ENCODE peak calls at places on chromosomes 3 and 15, in seven cellular contexts. T is AG04450, E is endothelial cell of umbilical vein, S is brain microvascular endothelial cell, V is AG09309, Y is mesothelial cell of epicardium, A is GM13977. F is an unnamed sample.

GRCh38 chr15:76024021-76024768 is 12.0 kb upstream of the NRG4 start:
- DNase-seq in A (no peak), T (no peak), S (no peak), Y (no peak), E (no peak), V (no peak), F (no peak)

GRCh38 chr3:159158213-159158612 is 356.4 kb downstream of the MFSD1 start:
- DNase-seq in V (no peak), T (no peak), A (no peak), E (peak; percentile 88), Y (no peak), S (no peak), F (no peak)

GRCh38 chr15:78836333-78836732 is 25.1 kb upstream of the ADAMTS7 start:
- DNase-seq in E (no peak), Y (no peak), T (no peak), A (no peak), S (no peak), V (no peak), F (no peak)

GRCh38 chr15:35078221-35078915 is 6.7 kb downstream of the NANOGP8 start:
- DNase-seq in E (peak; percentile 54), T (peak; percentile 44), S (peak; percentile 5), Y (no peak), A (peak; percentile 81), V (peak; percentile 11), F (peak; percentile 29)

GRCh38 chr15:89766357-89767311 is 9.5 kb upstream of the MESP2 start:
- DNase-seq in T (no peak), E (no peak), V (no peak), A (no peak), S (no peak), Y (no peak), F (no peak)

GRCh38 chr15:82999905-83000671 is 11.4 kb downstream of the C15orf40 start:
- DNase-seq in Y (no peak), E (peak; percentile 71), T (no peak), V (no peak), A (peak; percentile 77), S (peak; percentile 52), F (no peak)

GRCh38 chr3:137946341-137946973 is 63.5 kb upstream of the CLDN18 start:
- DNase-seq in E (peak; percentile 57), S (peak; percentile 63), T (peak; percentile 24), Y (peak; percentile 60), A (peak; percentile 49), V (peak; percentile 21), F (peak; percentile 49)

GRCh38 chr3:129614927-129615363 is 8.5 kb upstream of the PLXND1 start:
- DNase-seq in S (no peak), E (no peak), V (no peak), A (no peak), Y (no peak), T (no peak), F (no peak)

GRCh38 chr15:36885709-36886108 is 214.6 kb downstream of the MEIS2 start:
- DNase-seq in A (no peak), V (no peak), T (no peak), Y (no peak), S (no peak), E (no peak), F (no peak)

GRCh38 chr3:119557874-119558264 is 1.5 kb downstream of the CD80 start:
- DNase-seq in E (no peak), T (no peak), S (no peak), V (no peak), A (no peak), Y (no peak), F (no peak)

GRCh38 chr3:65195211-65195610 is 507.4 kb upstream of the ADAMTS9 start:
- DNase-seq in S (no peak), Y (no peak), V (no peak), E (no peak), T (no peak), A (no peak), F (no peak)

GRCh38 chr3:49339593-49339946 is 283 bp downstream of the USP4 start:
- DNase-seq in A (no peak), E (no peak), T (no peak), V (no peak), Y (no peak), S (no peak), F (peak; percentile 40)

GRCh38 chr15:75238150-75238549 is 20.0 kb upstream of the GOLGA6C start:
- DNase-seq in T (no peak), V (no peak), S (no peak), E (no peak), Y (no peak), A (no peak), F (no peak)

GRCh38 chr15:70494861-70495571 is 268.3 kb downstream of the UACA start:
- DNase-seq in V (peak; percentile 89), S (peak; percentile 95), T (peak; percentile 82), E (peak; percentile 38), Y (peak; percentile 70), A (no peak), F (no peak)

GRCh38 chr3:129185774-129186173 is 2.1 kb upstream of the CNBP start:
- DNase-seq in Y (no peak), E (no peak), A (no peak), T (no peak), V (no peak), S (no peak), F (no peak)

GRCh38 chr3:188385295-188385694 is 231.3 kb downstream of the LPP start:
- DNase-seq in E (no peak), S (no peak), A (no peak), Y (no peak), V (no peak), T (no peak), F (no peak)

GRCh38 chr3:195849322-195850074 is 37.8 kb upstream of the MUC4 start:
- DNase-seq in V (no peak), Y (no peak), S (no peak), A (no peak), E (peak; percentile 25), T (no peak), F (no peak)

GRCh38 chr3:36060950-36061349 is 319.4 kb upstream of the STAC start:
- DNase-seq in E (no peak), V (no peak), A (no peak), Y (no peak), S (no peak), T (no peak), F (no peak)

GRCh38 chr3:170309044-170309443 is 48.5 kb upstream of the SKIL start:
- DNase-seq in T (no peak), A (no peak), V (no peak), S (no peak), E (no peak), Y (no peak), F (no peak)

GRCh38 chr15:67397139-67397538 is 123.8 kb upstream of the C15orf61 start:
- DNase-seq in S (no peak), E (no peak), V (no peak), Y (no peak), T (no peak), A (no peak), F (no peak)

GRCh38 chr3:50542177-50543034 is 25.1 kb downstream of the C3orf18 start:
- DNase-seq in A (peak; percentile 84), V (no peak), T (peak; percentile 41), Y (peak; percentile 86), S (peak; percentile 58), E (peak; percentile 63), F (peak; percentile 84)

GRCh38 chr3:196694202-196694638 is 17.8 kb downstream of the CEP19 start:
- DNase-seq in S (no peak), E (no peak), V (no peak), A (peak; percentile 52), T (no peak), Y (no peak), F (no peak)

GRCh38 chr3:156469456-156469855 is 85.5 kb downstream of the SSR3 start:
- DNase-seq in A (no peak), E (no peak), T (no peak), V (no peak), S (no peak), Y (no peak), F (no peak)

GRCh38 chr3:37762698-37763097 is 99.0 kb upstream of the CTDSPL start:
- DNase-seq in S (peak; percentile 60), V (no peak), Y (no peak), A (no peak), E (no peak), T (no peak), F (no peak)
- TF ChIP-seq CTCF in S (no peak), V (no peak), Y (no peak), A (no peak), E (no peak), T (peak; percentile 11), F (no peak)

GRCh38 chr15:40367673-40368611 is 9.9 kb downstream of the DISP2 start:
- DNase-seq in A (peak; percentile 95), V (peak; percentile 37), Y (peak; percentile 83), T (peak; percentile 55), S (peak; percentile 72), E (peak; percentile 85), F (peak; percentile 80)
- TF ChIP-seq CTCF in A (peak; percentile 86), V (peak; percentile 62), Y (peak; percentile 81), T (peak; percentile 79), S (peak; percentile 68), E (peak; percentile 86), F (peak; percentile 85)

DNA sequence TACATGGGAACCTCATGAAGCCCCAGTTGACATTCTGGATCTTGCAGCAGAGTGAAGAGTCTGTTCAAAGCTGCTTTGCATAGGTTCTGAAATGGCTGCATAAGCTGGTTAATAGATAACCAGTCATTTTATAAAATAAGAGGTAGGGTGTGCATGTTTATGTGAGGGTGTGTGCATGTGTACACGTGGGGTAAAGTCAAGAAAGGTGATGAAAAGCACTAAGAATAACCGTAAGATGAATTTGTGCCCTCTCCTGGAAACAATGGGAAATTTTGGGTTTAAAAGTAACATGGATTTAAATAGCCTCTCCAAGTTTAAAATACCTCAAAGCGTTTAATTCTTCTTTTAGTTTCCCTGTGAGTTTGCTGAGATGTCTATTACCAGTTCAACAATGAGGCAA is 33.0 kb downstream of the PAQR9 start:
- DNase-seq in A (no peak), V (no peak), S (no peak), E (no peak), Y (no peak), T (no peak), F (no peak)
- TF ChIP-seq CTCF in A (no peak), V (peak; percentile 13), S (no peak), E (no peak), Y (no peak), T (no peak), F (no peak)

GRCh38 chr3:152073267-152073666 is 195.5 kb upstream of the MBNL1 start:
- DNase-seq in Y (no peak), V (no peak), E (peak; percentile 46), A (no peak), S (peak; percentile 54), T (no peak), F (no peak)

GRCh38 chr3:152069871-152070270 is 196.4 kb downstream of the SUCNR1 start:
- DNase-seq in S (no peak), E (no peak), A (no peak), V (no peak), T (no peak), Y (no peak), F (no peak)

GRCh38 chr3:152071315-152071714 is 197.4 kb upstream of the MBNL1 start:
- DNase-seq in T (no peak), Y (no peak), S (no peak), E (no peak), V (no peak), A (no peak), F (no peak)

GRCh38 chr3:152076148-152076547 is 192.6 kb upstream of the MBNL1 start:
- DNase-seq in T (no peak), E (peak; percentile 10), Y (no peak), V (no peak), S (no peak), A (no peak), F (no peak)

DNA sequence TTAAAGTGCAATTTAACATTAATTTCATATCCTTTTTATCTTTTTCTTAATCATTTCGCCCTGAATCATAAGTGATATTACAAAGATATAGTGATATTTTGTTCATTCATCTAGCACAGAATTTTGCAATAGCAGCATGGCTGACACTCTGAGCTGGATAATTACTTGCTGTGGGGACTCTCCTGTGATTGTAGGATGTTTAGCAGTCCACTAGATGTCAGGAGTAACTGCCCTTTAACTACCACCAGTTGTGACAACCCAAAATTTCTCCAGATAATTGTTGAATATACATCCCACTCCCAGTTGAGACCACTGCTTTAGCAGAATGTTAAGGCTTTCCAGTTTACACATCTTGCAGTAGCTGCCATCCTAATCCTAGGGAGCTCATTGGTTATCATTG is 196.8 kb upstream of the MBNL1 start:
- DNase-seq in E (peak; percentile 50), A (peak; percentile 35), S (peak; percentile 47), Y (no peak), V (peak; percentile 44), T (peak; percentile 21), F (no peak)
- TF ChIP-seq CTCF in E (peak; percentile 40), A (peak; percentile 40), S (peak; percentile 66), Y (no peak), V (peak; percentile 62), T (peak; percentile 61), F (peak; percentile 58)

F was measured in neural crest cell.